ENCODE peak calls at places on chromosomes 7 and 10, in seven cellular contexts. W, J, Q, H, A, E and O are unnamed samples.

GRCh38 chr7:108007762-108008161 is 4.8 kb upstream of the LAMB1 start:
- DNase-seq in W (no peak), A (no peak), E (no peak), J (no peak), H (no peak), Q (no peak), O (no peak)

GRCh38 chr10:93438796-93439253 is 43.3 kb downstream of the MYOF start:
- DNase-seq in E (peak), H (no peak), J (peak), A (peak), Q (peak), W (no peak), O (peak)

GRCh38 chr7:71868797-71869196 is 543.3 kb downstream of the CALN1 start:
- DNase-seq in J (no peak), H (no peak), E (peak), W (no peak), Q (no peak), A (no peak), O (no peak)

GRCh38 chr10:89069589-89069988 is 79.0 kb downstream of the FAS start:
- DNase-seq in Q (no peak), H (no peak), W (no peak), J (no peak), A (no peak), E (no peak), O (no peak)

GRCh38 chr10:61284222-61284890 is 168.8 kb downstream of the TMEM26 start:
- DNase-seq in J (no peak), A (peak), Q (peak), H (no peak), W (peak), E (peak), O (peak)

GRCh38 chr7:143884978-143885559 is 16.9 kb downstream of the TCAF1 start:
- DNase-seq in E (peak), A (peak), W (peak), Q (peak), J (no peak), H (no peak), O (peak)

GRCh38 chr7:155555116-155555695 is 8.8 kb upstream of the CNPY1 start:
- DNase-seq in J (no peak), E (no peak), H (no peak), A (no peak), W (no peak), Q (no peak), O (no peak)

GRCh38 chr10:67045404-67045803 is 119.6 kb downstream of the LRRTM3 start:
- DNase-seq in Q (no peak), W (no peak), A (no peak), J (no peak), H (no peak), E (no peak), O (no peak)

GRCh38 chr7:95322396-95322795 is 1.9 kb downstream of the PON1 start:
- DNase-seq in W (no peak), H (no peak), A (no peak), J (no peak), E (peak), Q (no peak), O (no peak)